ENCODE peak calls at places on chromosomes 12 and 14, in four cellular contexts. W, M, C and G are unnamed samples.

GRCh38 chr12:2844786-2845185 is 10.0 kb upstream of the NRIP2 start:
- DNase-seq in W (no peak), M (no peak), C (no peak), G (no peak)

GRCh38 chr12:85448548-85449139 is 168.6 kb downstream of the ALX1 start:
- DNase-seq in W (no peak), M (no peak), C (no peak), G (no peak)

GRCh38 chr14:101475468-101476257 is 85.6 kb upstream of the DIO3 start:
- DNase-seq in W (no peak), M (peak), C (no peak), G (no peak)

GRCh38 chr12:45192041-45192695 is 23.7 kb upstream of the ANO6 start:
- DNase-seq in W (peak), M (peak), C (no peak), G (no peak)

GRCh38 chr12:122867701-122868461 is 28.0 kb downstream of the VPS37B start:
- DNase-seq in W (peak), M (peak), C (no peak), G (no peak)

GRCh38 chr14:67704484-67705089 is 2.9 kb downstream of the RDH12 start:
- DNase-seq in W (peak), M (peak), C (peak), G (no peak)

GRCh38 chr12:24544368-24544767 is 404.5 kb downstream of the BCAT1 start:
- DNase-seq in W (no peak), M (no peak), C (no peak), G (no peak)

GRCh38 chr12:16174282-16174681 is 103.2 kb downstream of the SLC15A5 start:
- DNase-seq in W (no peak), M (no peak), C (no peak), G (no peak)

GRCh38 chr14:58944226-58944769 is 244.2 kb upstream of the DAAM1 start:
- DNase-seq in W (no peak), M (no peak), C (no peak), G (no peak)
- TF ChIP-seq BRCA1 in W (no peak), M (no peak), C (no peak), G (no peak)

DNA sequence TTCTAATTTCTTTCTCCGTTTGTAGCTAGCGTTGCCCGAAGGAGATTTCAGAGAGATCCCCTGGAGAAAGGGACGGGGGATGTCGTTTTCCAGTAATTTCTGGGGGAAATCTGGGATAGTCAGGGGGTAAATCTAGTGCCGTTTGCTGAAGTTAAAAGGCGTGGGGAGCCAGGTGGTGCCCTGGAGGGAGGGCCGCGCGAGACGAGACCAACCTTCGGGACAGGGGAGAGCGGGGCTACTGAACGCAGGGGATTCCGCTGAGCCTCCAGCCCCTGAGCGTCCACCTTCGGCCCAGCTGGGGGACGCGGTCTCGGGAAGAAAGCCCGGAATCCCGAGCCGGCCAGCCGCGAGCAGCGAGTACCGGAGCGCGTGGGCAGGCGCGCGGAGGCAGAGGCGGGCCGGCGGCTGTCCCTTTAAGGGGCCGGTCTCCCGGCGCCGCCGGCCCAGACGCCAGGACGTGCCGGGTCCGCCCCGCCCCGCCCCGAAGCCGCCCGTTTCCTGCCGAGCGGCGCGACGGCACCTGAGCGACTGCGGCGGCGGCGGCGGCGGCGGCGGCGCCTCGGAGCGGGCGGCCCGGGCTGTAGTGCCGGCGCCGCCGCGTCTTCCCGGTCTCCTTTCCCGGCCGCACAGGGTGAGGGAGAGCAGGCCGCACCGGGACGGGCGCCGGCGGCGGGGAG is at the start of gene KTN1:
- DNase-seq in W (peak), M (peak), C (no peak), G (peak)
- TF ChIP-seq SRF in W (no peak), M (no peak), C (no peak), G (no peak)

DNA sequence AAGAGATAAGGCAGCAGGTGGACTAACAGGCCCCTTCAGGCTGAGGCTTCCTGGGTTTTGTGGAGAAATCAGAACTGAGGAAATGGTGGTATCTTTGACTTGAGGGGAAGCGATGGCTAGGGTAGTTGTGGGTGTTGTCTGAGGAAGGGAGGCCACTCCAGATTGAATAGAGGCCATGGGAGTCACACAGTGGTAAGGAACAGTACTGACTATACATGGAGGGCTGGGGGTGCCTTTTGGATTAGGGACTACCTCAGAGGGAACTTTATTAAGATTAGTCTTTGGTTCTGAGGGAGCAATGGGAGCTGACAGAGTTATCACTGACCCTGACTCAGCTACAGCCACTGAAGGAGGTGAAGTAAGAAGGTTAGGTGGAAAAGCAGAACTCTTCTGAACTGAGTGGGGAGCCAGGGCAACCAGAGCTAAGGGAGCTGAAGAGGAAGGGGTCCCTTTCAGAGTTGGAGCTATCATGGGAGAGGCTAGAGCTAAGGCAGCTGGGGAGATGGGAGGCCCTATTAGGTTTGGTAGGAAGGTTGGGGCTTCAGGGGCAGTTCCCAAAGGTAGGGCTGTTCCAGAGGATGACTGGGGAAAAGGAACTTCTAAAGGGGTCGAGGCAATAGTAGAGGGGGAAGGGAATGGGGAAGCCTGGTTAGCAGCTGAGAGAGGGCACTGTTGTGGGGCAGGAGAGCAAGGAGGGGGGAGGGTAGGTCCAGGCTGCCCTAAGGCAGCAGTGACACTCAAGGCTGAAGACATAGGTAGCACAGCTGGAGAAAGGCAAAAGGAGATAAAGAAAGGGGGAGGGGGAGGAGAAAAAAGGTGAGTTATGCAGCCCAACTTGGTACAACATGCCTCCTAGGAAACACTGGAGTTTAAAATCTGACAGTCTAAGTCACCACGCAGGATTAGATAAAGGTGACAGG is 4.1 kb downstream of the NACA start:
- DNase-seq in W (peak), M (no peak), C (no peak), G (no peak)
- TF ChIP-seq BRCA1 in W (no peak), M (no peak), C (no peak), G (no peak)

DNA sequence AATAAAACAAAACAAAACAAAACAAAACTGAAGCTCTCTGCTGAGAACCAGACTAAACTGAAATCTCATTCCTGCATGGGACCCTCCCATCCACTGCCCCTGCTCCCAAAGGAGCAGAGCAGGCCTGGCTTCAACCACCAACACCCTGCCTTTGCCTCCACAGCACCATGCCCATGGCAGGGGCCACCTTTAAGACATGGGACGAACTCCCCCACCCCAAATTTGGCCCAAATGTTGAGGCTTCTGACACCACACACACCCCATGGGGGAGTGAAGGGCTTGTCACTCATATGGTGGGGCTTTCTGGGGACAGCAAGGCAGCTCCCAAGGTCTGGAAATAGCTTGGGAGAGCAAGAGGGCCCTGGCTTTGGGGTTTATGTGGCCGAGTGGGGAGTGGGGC is 177.2 kb downstream of the KIF26A start:
- DNase-seq in W (no peak), M (no peak), C (no peak), G (no peak)
- TF ChIP-seq SRF in W (no peak), M (no peak), C (no peak), G (no peak)

DNA sequence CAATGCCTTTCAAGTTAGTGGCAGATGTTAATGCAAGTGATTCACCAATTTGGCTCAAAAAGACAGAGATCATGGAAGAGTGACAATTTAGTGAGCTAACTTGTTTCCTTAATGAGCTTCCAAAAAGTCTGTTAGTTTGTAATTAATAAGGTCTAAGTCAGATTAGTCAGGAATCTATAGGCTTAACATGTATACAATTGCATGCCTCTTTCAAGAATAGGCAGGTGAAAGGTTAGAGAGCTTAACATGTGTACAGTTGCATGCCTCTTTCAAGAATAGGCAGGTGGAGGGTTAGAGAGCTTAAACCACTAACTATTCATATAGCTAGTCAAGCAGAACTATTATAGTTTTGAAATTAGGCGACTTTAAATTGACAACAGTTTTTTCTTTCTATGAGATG is 663.8 kb downstream of the C12orf50 start:
- DNase-seq in W (no peak), M (no peak), C (no peak), G (no peak)
- TF ChIP-seq BRCA1 in W (no peak), M (no peak), C (no peak), G (no peak)

GRCh38 chr12:119659289-119659897 is 8.5 kb upstream of the PRKAB1 start:
- DNase-seq in W (peak), M (peak), C (no peak), G (no peak)
- TF ChIP-seq SRF in W (no peak), M (no peak), C (no peak), G (no peak)

GRCh38 chr14:24392327-24393098 is 6.3 kb upstream of the NYNRIN start:
- DNase-seq in W (peak), M (no peak), C (no peak), G (no peak)
- TF ChIP-seq BRCA1 in W (no peak), M (no peak), C (no peak), G (no peak)